ENCODE peak calls at places on chromosomes 13 and 19, in nine cellular contexts. A is activated CD4-positive, alpha-beta T cell treated with anti-CD3 and anti-CD28 coated beads, Interleukin-2, amount 10 ng/mL, durations not matched to agents 7 days and 5 days; Q is NCI-H187; N is skeletal muscle cell; X is NCI-H2081 treated with DMSO at 0.1 percent for 48 hours; I is amniotic epithelial cell; U is RCC 7860; W is cardiac muscle cell; V is hypothalamus. O is an unnamed sample.

GRCh38 chr13:48600374-48601364 is 53.1 kb upstream of the CYSLTR2 start:
- DNase-seq in A (no peak), Q (no peak), N (peak), X (no peak), I (peak), U (peak), W (no peak), V (no peak), O (no peak)

GRCh38 chr13:46593403-46593802 is 40.4 kb downstream of the LRCH1 start:
- DNase-seq in A (peak), Q (no peak), N (no peak), X (no peak), I (no peak), U (no peak), W (no peak), V (no peak), O (peak)

GRCh38 chr13:113565526-113566226 is 18.9 kb upstream of the TFDP1 start:
- DNase-seq in A (peak), Q (no peak), N (no peak), X (no peak), I (no peak), U (no peak), W (no peak), V (no peak), O (no peak)

GRCh38 chr19:16319466-16319865 is 5.2 kb upstream of the KLF2 start:
- DNase-seq in A (peak), Q (no peak), N (peak), X (no peak), I (no peak), U (no peak), W (no peak), V (no peak), O (no peak)

GRCh38 chr13:60448907-60449510 is 52.0 kb downstream of the TDRD3 start:
- DNase-seq in A (peak), Q (no peak), N (peak), X (peak), I (peak), U (no peak), W (peak), V (no peak), O (peak)

GRCh38 chr13:48126944-48127814 is 32.3 kb upstream of the MED4 start:
- DNase-seq in A (peak), Q (no peak), N (peak), X (peak), I (peak), U (peak), W (peak), V (peak), O (peak)

GRCh38 chr13:63345835-63346234 is 1930.2 kb upstream of the PCDH20 start:
- DNase-seq in A (no peak), Q (no peak), N (no peak), X (no peak), I (no peak), U (no peak), W (no peak), V (no peak), O (no peak)

GRCh38 chr13:99269627-99270252 is 11.6 kb upstream of the GPR18 start:
- DNase-seq in A (peak), Q (no peak), N (peak), X (no peak), I (peak), U (peak), W (peak), V (no peak), O (peak)

GRCh38 chr13:19053561-19053960 is 128.1 kb downstream of the TUBA3C start:
- DNase-seq in A (no peak), Q (no peak), N (no peak), X (no peak), I (no peak), U (no peak), W (no peak), V (no peak), O (no peak)

GRCh38 chr13:113116871-113117271 is 5.7 kb upstream of the F10 start:
- DNase-seq in A (no peak), Q (no peak), N (no peak), X (no peak), I (no peak), U (no peak), W (no peak), V (no peak), O (no peak)

GRCh38 chr19:1364070-1364719 is 19.5 kb upstream of the NDUFS7 start:
- DNase-seq in A (no peak), Q (no peak), N (no peak), X (no peak), I (no peak), U (no peak), W (no peak), V (no peak), O (peak)

GRCh38 chr13:73090116-73090811 is 31.5 kb downstream of the KLF5 start:
- DNase-seq in A (peak), Q (peak), N (peak), X (no peak), I (peak), U (peak), W (no peak), V (no peak), O (peak)

GRCh38 chr13:108269601-108270328 is at the start of gene TNFSF13B:
- DNase-seq in A (peak), Q (no peak), N (no peak), X (no peak), I (peak), U (peak), W (peak), V (no peak), O (no peak)

GRCh38 chr13:46321494-46322225 is 65.4 kb downstream of the RUBCNL start:
- DNase-seq in A (peak), Q (no peak), N (peak), X (no peak), I (peak), U (peak), W (peak), V (no peak), O (peak)

GRCh38 chr13:25062479-25062878 is 33.5 kb upstream of the PABPC3 start:
- DNase-seq in A (no peak), Q (no peak), N (no peak), X (no peak), I (no peak), U (no peak), W (no peak), V (no peak), O (peak)

GRCh38 chr13:49371943-49372636 is 71.8 kb downstream of the CAB39L start:
- DNase-seq in A (peak), Q (no peak), N (no peak), X (no peak), I (peak), U (no peak), W (no peak), V (no peak), O (peak)

GRCh38 chr13:109971745-109972090 is 185.3 kb upstream of the IRS2 start:
- DNase-seq in A (no peak), Q (no peak), N (no peak), X (no peak), I (no peak), U (no peak), W (no peak), V (no peak), O (no peak)

GRCh38 chr19:2461751-2462634 is 5.2 kb upstream of the LMNB2 start:
- DNase-seq in A (peak), Q (peak), N (no peak), X (no peak), I (peak), U (peak), W (peak), V (peak), O (no peak)

GRCh38 chr13:46131705-46132104 is 26.9 kb upstream of the CPB2 start:
- DNase-seq in A (no peak), Q (no peak), N (no peak), X (no peak), I (no peak), U (no peak), W (no peak), V (no peak), O (no peak)

GRCh38 chr13:62626771-62627170 is 1211.1 kb upstream of the PCDH20 start:
- DNase-seq in A (no peak), Q (no peak), N (no peak), X (no peak), I (no peak), U (no peak), W (no peak), V (no peak), O (peak)

GRCh38 chr19:44777715-44778347 is at the start of gene CBLC:
- DNase-seq in A (no peak), Q (no peak), N (no peak), X (no peak), I (no peak), U (no peak), W (peak), V (no peak), O (no peak)

GRCh38 chr13:31301119-31301518 is 101.3 kb downstream of the B3GLCT start:
- DNase-seq in A (no peak), Q (no peak), N (no peak), X (no peak), I (no peak), U (no peak), W (no peak), V (no peak), O (no peak)

GRCh38 chr19:51520710-51521109 is 10.8 kb downstream of the SIGLEC6 start:
- DNase-seq in A (no peak), Q (no peak), N (no peak), X (no peak), I (no peak), U (no peak), W (no peak), V (no peak), O (no peak)

GRCh38 chr13:61685683-61686013 is 270.0 kb upstream of the PCDH20 start:
- DNase-seq in A (no peak), Q (no peak), N (no peak), X (no peak), I (no peak), U (no peak), W (peak), V (no peak), O (no peak)

GRCh38 chr13:46666727-46667456 is 113.9 kb downstream of the LRCH1 start:
- DNase-seq in A (no peak), Q (no peak), N (no peak), X (peak), I (no peak), U (no peak), W (peak), V (no peak), O (no peak)

GRCh38 chr13:102799544-102800144 is 725 bp downstream of the BIVM start:
- DNase-seq in A (peak), Q (no peak), N (no peak), X (no peak), I (peak), U (no peak), W (peak), V (peak), O (no peak)

GRCh38 chr19:703329-703650 is 5.4 kb upstream of the PALM start:
- DNase-seq in A (no peak), Q (no peak), N (no peak), X (no peak), I (no peak), U (no peak), W (no peak), V (no peak), O (no peak)

GRCh38 chr13:22428188-22428828 is 752.5 kb upstream of the SGCG start:
- DNase-seq in A (no peak), Q (no peak), N (no peak), X (no peak), I (peak), U (no peak), W (peak), V (no peak), O (no peak)

GRCh38 chr19:28239270-28239669 is 973.7 kb downstream of the UQCRFS1 start:
- DNase-seq in A (no peak), Q (no peak), N (no peak), X (no peak), I (no peak), U (no peak), W (peak), V (no peak), O (peak)

GRCh38 chr13:37868691-37869505 is 674 bp downstream of the TRPC4 start:
- DNase-seq in A (no peak), Q (no peak), N (no peak), X (no peak), I (peak), U (peak), W (peak), V (peak), O (no peak)

GRCh38 chr19:27822336-27822735 is 1390.6 kb downstream of the UQCRFS1 start:
- DNase-seq in A (no peak), Q (no peak), N (no peak), X (no peak), I (no peak), U (peak), W (no peak), V (no peak), O (no peak)

GRCh38 chr13:86298741-86299140 is 499.5 kb upstream of the SLITRK6 start:
- DNase-seq in A (no peak), Q (no peak), N (no peak), X (no peak), I (no peak), U (no peak), W (no peak), V (no peak), O (no peak)

GRCh38 chr19:50994129-50994528 is 7.3 kb downstream of the KLK8 start:
- DNase-seq in A (no peak), Q (no peak), N (no peak), X (no peak), I (no peak), U (no peak), W (no peak), V (no peak), O (peak)

GRCh38 chr13:33633701-33634525 is 184.0 kb upstream of the RFC3 start:
- DNase-seq in A (no peak), Q (no peak), N (peak), X (no peak), I (peak), U (no peak), W (no peak), V (no peak), O (no peak)

GRCh38 chr19:11138659-11139526 is 16.7 kb downstream of the SPC24 start:
- DNase-seq in A (no peak), Q (no peak), N (peak), X (no peak), I (peak), U (peak), W (peak), V (peak), O (no peak)